ENCODE peak calls at places on chromosomes 3 and 15, in nine cellular contexts. W, V, O, L, C, G, R, E and D are unnamed samples.

GRCh38 chr3:38138347-38139190 is at the start of gene MYD88:
- DNase-seq in O (peak), E (peak), L (peak), G (peak), R (peak), W (peak), C (peak), V (peak), D (peak)

GRCh38 chr3:65439641-65440040 is 599.1 kb downstream of the MAGI1 start:
- DNase-seq in R (no peak), G (no peak), V (no peak), C (peak), W (no peak), L (peak), E (peak), O (no peak), D (peak)

GRCh38 chr3:194711913-194712312 is 26.2 kb downstream of the FAM43A start:
- DNase-seq in E (no peak), W (no peak), O (no peak), R (no peak), G (no peak), L (no peak), C (peak), V (no peak), D (no peak)

GRCh38 chr3:66478923-66479322 is 21.9 kb downstream of the LRIG1 start:
- DNase-seq in C (no peak), G (no peak), E (no peak), W (no peak), L (no peak), O (no peak), R (no peak), V (no peak), D (no peak)

GRCh38 chr3:17183951-17184550 is 299.3 kb downstream of the PLCL2 start:
- DNase-seq in V (no peak), W (no peak), C (peak), O (no peak), G (no peak), R (no peak), L (no peak), E (no peak), D (no peak)

GRCh38 chr15:50134524-50135024 is 15.5 kb upstream of the ATP8B4 start:
- DNase-seq in O (no peak), L (no peak), C (peak), G (peak), W (no peak), R (no peak), V (no peak), E (no peak), D (no peak)

GRCh38 chr3:61565569-61565968 is 4.2 kb downstream of the PTPRG start:
- DNase-seq in E (no peak), C (peak), O (no peak), W (no peak), R (no peak), L (no peak), G (no peak), V (no peak), D (no peak)

GRCh38 chr3:174016186-174016585 is 618.6 kb downstream of the NLGN1 start:
- DNase-seq in C (peak), L (no peak), E (no peak), R (no peak), W (no peak), V (no peak), O (no peak), G (no peak), D (no peak)

GRCh38 chr3:117346878-117347277 is 637.3 kb downstream of the TUSC7 start:
- DNase-seq in E (no peak), V (no peak), W (no peak), G (no peak), L (no peak), O (no peak), R (no peak), C (no peak), D (no peak)

GRCh38 chr15:68224108-68224507 is 5.4 kb downstream of the CLN6 start:
- DNase-seq in R (no peak), L (no peak), G (no peak), W (no peak), E (no peak), C (no peak), V (no peak), O (no peak), D (no peak)

GRCh38 chr15:77461486-77461885 is 40.8 kb downstream of the HMG20A start:
- DNase-seq in E (no peak), L (no peak), C (peak), W (no peak), O (no peak), G (no peak), R (no peak), V (no peak), D (no peak)

GRCh38 chr15:48647963-48648362 is 2.5 kb upstream of the FBN1 start:
- DNase-seq in O (no peak), R (no peak), E (no peak), C (peak), G (no peak), V (no peak), L (peak), W (no peak), D (no peak)

GRCh38 chr3:67093315-67093714 is 95.2 kb downstream of the KBTBD8 start:
- DNase-seq in E (no peak), L (no peak), O (no peak), W (no peak), C (no peak), V (no peak), G (no peak), R (no peak), D (no peak)

GRCh38 chr15:91224750-91225380 is 124.8 kb downstream of the SV2B start:
- DNase-seq in C (peak), R (no peak), E (peak), V (no peak), G (peak), W (no peak), O (no peak), L (peak), D (peak)

GRCh38 chr15:84600331-84600686 is 500 bp upstream of the ZSCAN2 start:
- DNase-seq in R (peak), W (peak), E (peak), O (peak), V (no peak), C (peak), G (peak), L (peak), D (peak)